ENCODE peak calls at places on chromosomes 16 and 17, in seven cellular contexts. One of them, this sample, is unnamed.

GRCh38 chr16:53071748-53072301 is 17.0 kb downstream of the CHD9 start:
- DNase-seq in GM10248: peak
- DNase-seq in choroid plexus epithelial cell: peak
- DNase-seq in AG04450: no peak
- DNase-seq in A549: no peak
- DNase-seq in AG10803: no peak
- DNase-seq in HCT116: no peak
- DNase-seq in this sample: peak

GRCh38 chr16:84786605-84787302 is 33.0 kb upstream of the CRISPLD2 start:
- DNase-seq in choroid plexus epithelial cell: no peak
- DNase-seq in AG10803: no peak
- DNase-seq in GM10248: no peak
- DNase-seq in HCT116: no peak
- DNase-seq in A549: no peak
- DNase-seq in AG04450: no peak
- DNase-seq in this sample: no peak

GRCh38 chr17:57735707-57736106 is 9.4 kb downstream of the CCDC182 start:
- DNase-seq in GM10248: no peak
- DNase-seq in AG04450: no peak
- DNase-seq in choroid plexus epithelial cell: no peak
- DNase-seq in A549: peak
- DNase-seq in HCT116: peak
- DNase-seq in AG10803: no peak
- DNase-seq in this sample: peak

GRCh38 chr17:45315583-45316270 is 1.1 kb downstream of the MAP3K14 start:
- DNase-seq in choroid plexus epithelial cell: no peak
- DNase-seq in A549: no peak
- DNase-seq in GM10248: no peak
- DNase-seq in AG04450: no peak
- DNase-seq in HCT116: no peak
- DNase-seq in AG10803: no peak
- DNase-seq in this sample: no peak

GRCh38 chr16:47617732-47618131 is 156.6 kb downstream of the PHKB start:
- DNase-seq in HCT116: peak
- DNase-seq in choroid plexus epithelial cell: no peak
- DNase-seq in GM10248: no peak
- DNase-seq in AG04450: no peak
- DNase-seq in AG10803: no peak
- DNase-seq in A549: no peak
- DNase-seq in this sample: no peak

GRCh38 chr17:48505788-48506187 is 25.0 kb downstream of the HOXB1 start:
- DNase-seq in choroid plexus epithelial cell: peak
- DNase-seq in AG04450: no peak
- DNase-seq in A549: peak
- DNase-seq in AG10803: peak
- DNase-seq in GM10248: peak
- DNase-seq in HCT116: peak
- DNase-seq in this sample: peak

GRCh38 chr17:56937688-56938087 is 23.2 kb downstream of the COIL start:
- DNase-seq in AG04450: no peak
- DNase-seq in HCT116: no peak
- DNase-seq in choroid plexus epithelial cell: no peak
- DNase-seq in GM10248: no peak
- DNase-seq in A549: no peak
- DNase-seq in AG10803: no peak
- DNase-seq in this sample: no peak

GRCh38 chr16:85945424-85945751 is 46.4 kb downstream of the IRF8 start:
- DNase-seq in AG10803: no peak
- DNase-seq in GM10248: no peak
- DNase-seq in HCT116: no peak
- DNase-seq in A549: no peak
- DNase-seq in AG04450: no peak
- DNase-seq in choroid plexus epithelial cell: no peak
- DNase-seq in this sample: no peak

GRCh38 chr16:17339764-17340541 is 130.8 kb downstream of the XYLT1 start:
- DNase-seq in GM10248: no peak
- DNase-seq in AG04450: no peak
- DNase-seq in A549: no peak
- DNase-seq in AG10803: no peak
- DNase-seq in HCT116: no peak
- DNase-seq in choroid plexus epithelial cell: no peak
- DNase-seq in this sample: no peak

GRCh38 chr16:3259097-3259496 is 2.7 kb upstream of the MEFV start:
- DNase-seq in HCT116: no peak
- DNase-seq in choroid plexus epithelial cell: no peak
- DNase-seq in A549: no peak
- DNase-seq in GM10248: no peak
- DNase-seq in AG04450: no peak
- DNase-seq in AG10803: peak
- DNase-seq in this sample: no peak

GRCh38 chr17:70562137-70562536 is 392.8 kb downstream of the KCNJ2 start:
- DNase-seq in GM10248: no peak
- DNase-seq in HCT116: no peak
- DNase-seq in choroid plexus epithelial cell: no peak
- DNase-seq in AG10803: no peak
- DNase-seq in AG04450: no peak
- DNase-seq in A549: no peak
- DNase-seq in this sample: no peak

GRCh38 chr16:74635303-74635702 is 28.4 kb upstream of the GLG1 start:
- DNase-seq in AG04450: no peak
- DNase-seq in HCT116: no peak
- DNase-seq in choroid plexus epithelial cell: no peak
- DNase-seq in GM10248: no peak
- DNase-seq in A549: no peak
- DNase-seq in AG10803: no peak
- DNase-seq in this sample: no peak

GRCh38 chr17:74012465-74012864 is 191.0 kb upstream of the RPL38 start:
- DNase-seq in choroid plexus epithelial cell: no peak
- DNase-seq in AG10803: no peak
- DNase-seq in HCT116: no peak
- DNase-seq in AG04450: no peak
- DNase-seq in GM10248: no peak
- DNase-seq in A549: no peak
- DNase-seq in this sample: no peak

GRCh38 chr16:85399583-85400284 is 213.4 kb upstream of the GSE1 start:
- DNase-seq in AG10803: no peak
- DNase-seq in HCT116: no peak
- DNase-seq in AG04450: no peak
- DNase-seq in GM10248: no peak
- DNase-seq in A549: no peak
- DNase-seq in choroid plexus epithelial cell: no peak
- DNase-seq in this sample: no peak

GRCh38 chr17:48610282-48611211 is at the start of gene HOXB7:
- DNase-seq in A549: peak
- DNase-seq in HCT116: no peak
- DNase-seq in GM10248: peak
- DNase-seq in choroid plexus epithelial cell: no peak
- DNase-seq in AG04450: no peak
- DNase-seq in AG10803: peak
- DNase-seq in this sample: peak

GRCh38 chr16:57884655-57885133 is 82.4 kb upstream of the KIFC3 start:
- DNase-seq in choroid plexus epithelial cell: no peak
- DNase-seq in HCT116: no peak
- DNase-seq in AG04450: no peak
- DNase-seq in A549: no peak
- DNase-seq in AG10803: no peak
- DNase-seq in GM10248: no peak
- DNase-seq in this sample: no peak

GRCh38 chr17:30920282-30920681 is 1.5 kb upstream of the ADAP2 start:
- DNase-seq in GM10248: no peak
- DNase-seq in A549: peak
- DNase-seq in AG04450: peak
- DNase-seq in choroid plexus epithelial cell: peak
- DNase-seq in HCT116: no peak
- DNase-seq in AG10803: no peak
- DNase-seq in this sample: no peak

GRCh38 chr17:17114592-17115225 is 72.5 kb downstream of the MPRIP start:
- DNase-seq in AG04450: no peak
- DNase-seq in choroid plexus epithelial cell: no peak
- DNase-seq in GM10248: peak
- DNase-seq in A549: no peak
- DNase-seq in AG10803: no peak
- DNase-seq in HCT116: no peak
- DNase-seq in this sample: peak

GRCh38 chr16:24013733-24014645 is 178.2 kb downstream of the PRKCB start:
- DNase-seq in HCT116: no peak
- DNase-seq in AG10803: no peak
- DNase-seq in A549: no peak
- DNase-seq in GM10248: peak
- DNase-seq in choroid plexus epithelial cell: no peak
- DNase-seq in AG04450: no peak
- DNase-seq in this sample: peak

GRCh38 chr17:64084086-64084939 is 45.6 kb downstream of the ERN1 start:
- DNase-seq in choroid plexus epithelial cell: no peak
- DNase-seq in GM10248: no peak
- DNase-seq in A549: no peak
- DNase-seq in AG10803: peak
- DNase-seq in AG04450: no peak
- DNase-seq in HCT116: no peak
- DNase-seq in this sample: no peak

GRCh38 chr17:72699566-72699965 is 392.9 kb downstream of the SLC39A11 start:
- DNase-seq in choroid plexus epithelial cell: no peak
- DNase-seq in A549: no peak
- DNase-seq in GM10248: no peak
- DNase-seq in HCT116: no peak
- DNase-seq in AG10803: peak
- DNase-seq in AG04450: no peak
- DNase-seq in this sample: no peak

GRCh38 chr17:15977894-15978293 is 21.6 kb downstream of the ZSWIM7 start:
- DNase-seq in HCT116: no peak
- DNase-seq in A549: no peak
- DNase-seq in choroid plexus epithelial cell: no peak
- DNase-seq in AG10803: no peak
- DNase-seq in AG04450: no peak
- DNase-seq in GM10248: no peak
- DNase-seq in this sample: no peak
- TF ChIP-seq CTCF in HCT116: peak
- TF ChIP-seq CTCF in A549: no peak
- TF ChIP-seq CTCF in choroid plexus epithelial cell: no peak
- TF ChIP-seq CTCF in AG10803: no peak
- TF ChIP-seq CTCF in AG04450: no peak
- TF ChIP-seq CTCF in GM10248: no peak
- TF ChIP-seq CTCF in this sample: no peak

GRCh38 chr17:1149869-1150268 is 29.9 kb downstream of the ABR start:
- DNase-seq in HCT116: no peak
- DNase-seq in AG10803: no peak
- DNase-seq in choroid plexus epithelial cell: no peak
- DNase-seq in A549: no peak
- DNase-seq in AG04450: no peak
- DNase-seq in GM10248: no peak
- DNase-seq in this sample: no peak

GRCh38 chr17:1150863-1151685 is 28.7 kb downstream of the ABR start:
- DNase-seq in AG04450: no peak
- DNase-seq in A549: no peak
- DNase-seq in GM10248: no peak
- DNase-seq in AG10803: no peak
- DNase-seq in choroid plexus epithelial cell: peak
- DNase-seq in HCT116: no peak
- DNase-seq in this sample: no peak

GRCh38 chr17:1146551-1147265 is 33.1 kb downstream of the ABR start:
- DNase-seq in A549: no peak
- DNase-seq in AG04450: no peak
- DNase-seq in choroid plexus epithelial cell: no peak
- DNase-seq in HCT116: no peak
- DNase-seq in AG10803: no peak
- DNase-seq in GM10248: no peak
- DNase-seq in this sample: no peak

GRCh38 chr17:1145311-1145986 is 34.3 kb downstream of the ABR start:
- DNase-seq in AG04450: no peak
- DNase-seq in A549: no peak
- DNase-seq in HCT116: no peak
- DNase-seq in choroid plexus epithelial cell: no peak
- DNase-seq in GM10248: no peak
- DNase-seq in AG10803: no peak
- DNase-seq in this sample: no peak

DNA sequence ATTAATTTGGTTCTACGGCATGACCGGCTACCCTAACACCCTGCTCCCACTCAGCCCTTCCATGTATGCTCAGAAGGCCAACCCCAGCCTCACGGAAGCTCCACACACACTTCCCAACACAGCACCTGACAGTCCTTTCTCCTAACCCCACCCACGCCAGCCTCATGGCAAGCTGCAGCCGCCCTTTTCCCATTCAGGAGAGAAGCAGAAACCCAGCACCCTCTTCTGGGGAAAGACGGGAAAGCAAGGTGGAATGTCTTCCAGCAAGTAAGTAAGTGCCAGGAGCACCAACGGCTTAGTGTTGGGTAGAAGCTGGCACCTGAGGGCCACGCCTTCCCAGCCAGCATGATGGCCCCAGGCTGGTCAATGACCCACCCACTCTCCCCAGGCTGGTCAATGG is 32.1 kb downstream of the ABR start:
- DNase-seq in HCT116: peak
- DNase-seq in A549: peak
- DNase-seq in AG10803: peak
- DNase-seq in choroid plexus epithelial cell: peak
- DNase-seq in GM10248: no peak
- DNase-seq in AG04450: no peak
- DNase-seq in this sample: no peak
- TF ChIP-seq CTCF in HCT116: peak
- TF ChIP-seq CTCF in A549: peak
- TF ChIP-seq CTCF in AG10803: peak
- TF ChIP-seq CTCF in choroid plexus epithelial cell: peak
- TF ChIP-seq CTCF in GM10248: no peak
- TF ChIP-seq CTCF in AG04450: peak
- TF ChIP-seq CTCF in this sample: no peak

DNA sequence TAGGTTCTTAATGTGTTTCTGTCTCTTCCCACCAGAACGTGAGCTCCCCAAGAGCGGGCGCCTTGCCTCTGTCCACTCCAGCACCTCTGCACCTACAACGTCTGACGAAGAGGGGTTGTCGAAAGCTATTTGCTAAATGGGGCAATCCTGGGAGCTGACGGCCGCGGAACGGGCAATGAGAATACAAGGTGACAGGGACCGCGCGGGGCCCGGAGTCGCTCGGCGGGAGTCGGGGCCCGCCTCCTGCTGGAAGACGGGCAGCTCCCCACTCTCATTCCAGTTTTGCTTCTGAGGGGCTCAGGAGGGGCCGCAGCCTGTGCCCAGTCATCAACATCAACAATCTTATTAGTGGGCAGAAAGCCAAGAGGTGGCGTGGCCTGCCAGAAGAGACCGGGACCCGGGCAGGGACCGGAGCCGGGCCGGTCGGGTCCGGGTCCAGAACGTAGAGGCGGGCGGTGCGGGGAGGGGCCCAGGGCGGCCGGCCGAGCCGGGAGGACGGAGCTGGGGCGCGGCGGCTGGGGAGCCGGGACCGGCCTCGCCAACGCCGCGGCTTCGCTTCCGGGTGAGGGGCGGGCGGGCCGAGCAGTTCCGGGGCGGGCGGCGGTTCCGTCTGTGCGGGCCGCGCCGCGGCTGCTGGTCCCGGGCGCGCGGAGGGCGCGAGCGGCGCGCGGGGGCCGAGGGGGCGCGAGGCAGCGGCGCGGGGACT is at the start of gene MOSMO:
- DNase-seq in AG10803: peak
- DNase-seq in GM10248: peak
- DNase-seq in HCT116: no peak
- DNase-seq in AG04450: no peak
- DNase-seq in A549: peak
- DNase-seq in choroid plexus epithelial cell: peak
- DNase-seq in this sample: peak
- TF ChIP-seq CTCF in AG10803: no peak
- TF ChIP-seq CTCF in GM10248: no peak
- TF ChIP-seq CTCF in HCT116: no peak
- TF ChIP-seq CTCF in AG04450: no peak
- TF ChIP-seq CTCF in A549: no peak
- TF ChIP-seq CTCF in choroid plexus epithelial cell: no peak
- TF ChIP-seq CTCF in this sample: no peak

GRCh38 chr16:88811850-88812736 is at the start of gene APRT:
- DNase-seq in GM10248: peak
- DNase-seq in HCT116: peak
- DNase-seq in A549: peak
- DNase-seq in AG04450: peak
- DNase-seq in AG10803: peak
- DNase-seq in choroid plexus epithelial cell: peak
- DNase-seq in this sample: peak
- TF ChIP-seq CTCF in GM10248: peak
- TF ChIP-seq CTCF in HCT116: peak
- TF ChIP-seq CTCF in A549: peak
- TF ChIP-seq CTCF in AG04450: peak
- TF ChIP-seq CTCF in AG10803: no peak
- TF ChIP-seq CTCF in choroid plexus epithelial cell: no peak
- TF ChIP-seq CTCF in this sample: peak